ENCODE peak calls at places on chromosomes 11 and 22, in nine cellular contexts. One of them, this sample, is unnamed.

GRCh38 chr11:115944596-115944995 is 440.4 kb upstream of the CADM1 start:
- DNase-seq in NCI-H187 treated with DMSO at 0.1 percent for 48 hours: no peak
- DNase-seq in stimulated activated CD8-positive, alpha-beta memory T cell treated with anti-CD3 and anti-CD28 coated beads, Interleukin-15, amount 100 ng/mL, for 1 hour: no peak
- DNase-seq in CD8-positive, alpha-beta T cell: no peak
- DNase-seq in SW480: no peak
- DNase-seq in iris pigment epithelial cell: no peak
- DNase-seq in cardiac fibroblast: no peak
- DNase-seq in left cardiac atrium: no peak
- DNase-seq in stimulated activated CD4-positive, alpha-beta T cell treated with anti-CD3 and anti-CD28 coated beads, Interleukin-2, amount 100 ng/mL, for 48 hours: no peak
- DNase-seq in this sample: no peak

GRCh38 chr11:46696212-46696558 is 4.2 kb downstream of the ARHGAP1 start:
- DNase-seq in CD8-positive, alpha-beta T cell: no peak
- DNase-seq in SW480: no peak
- DNase-seq in stimulated activated CD8-positive, alpha-beta memory T cell treated with anti-CD3 and anti-CD28 coated beads, Interleukin-15, amount 100 ng/mL, for 1 hour: no peak
- DNase-seq in left cardiac atrium: peak
- DNase-seq in cardiac fibroblast: no peak
- DNase-seq in stimulated activated CD4-positive, alpha-beta T cell treated with anti-CD3 and anti-CD28 coated beads, Interleukin-2, amount 100 ng/mL, for 48 hours: no peak
- DNase-seq in iris pigment epithelial cell: no peak
- DNase-seq in NCI-H187 treated with DMSO at 0.1 percent for 48 hours: no peak
- DNase-seq in this sample: no peak

GRCh38 chr11:776459-777287 is 614 bp downstream of the GATD1 start:
- DNase-seq in stimulated activated CD8-positive, alpha-beta memory T cell treated with anti-CD3 and anti-CD28 coated beads, Interleukin-15, amount 100 ng/mL, for 1 hour: no peak
- DNase-seq in CD8-positive, alpha-beta T cell: no peak
- DNase-seq in NCI-H187 treated with DMSO at 0.1 percent for 48 hours: no peak
- DNase-seq in SW480: no peak
- DNase-seq in stimulated activated CD4-positive, alpha-beta T cell treated with anti-CD3 and anti-CD28 coated beads, Interleukin-2, amount 100 ng/mL, for 48 hours: no peak
- DNase-seq in left cardiac atrium: no peak
- DNase-seq in cardiac fibroblast: no peak
- DNase-seq in iris pigment epithelial cell: peak
- DNase-seq in this sample: peak

GRCh38 chr11:35163707-35164496 is 24.9 kb downstream of the CD44 start:
- DNase-seq in CD8-positive, alpha-beta T cell: no peak
- DNase-seq in NCI-H187 treated with DMSO at 0.1 percent for 48 hours: no peak
- DNase-seq in iris pigment epithelial cell: peak
- DNase-seq in cardiac fibroblast: no peak
- DNase-seq in SW480: no peak
- DNase-seq in stimulated activated CD4-positive, alpha-beta T cell treated with anti-CD3 and anti-CD28 coated beads, Interleukin-2, amount 100 ng/mL, for 48 hours: no peak
- DNase-seq in left cardiac atrium: no peak
- DNase-seq in stimulated activated CD8-positive, alpha-beta memory T cell treated with anti-CD3 and anti-CD28 coated beads, Interleukin-15, amount 100 ng/mL, for 1 hour: no peak
- DNase-seq in this sample: peak

GRCh38 chr11:37124384-37124783 is 526.3 kb upstream of the RAG2 start:
- DNase-seq in NCI-H187 treated with DMSO at 0.1 percent for 48 hours: no peak
- DNase-seq in iris pigment epithelial cell: no peak
- DNase-seq in stimulated activated CD4-positive, alpha-beta T cell treated with anti-CD3 and anti-CD28 coated beads, Interleukin-2, amount 100 ng/mL, for 48 hours: no peak
- DNase-seq in CD8-positive, alpha-beta T cell: no peak
- DNase-seq in stimulated activated CD8-positive, alpha-beta memory T cell treated with anti-CD3 and anti-CD28 coated beads, Interleukin-15, amount 100 ng/mL, for 1 hour: no peak
- DNase-seq in SW480: no peak
- DNase-seq in cardiac fibroblast: no peak
- DNase-seq in left cardiac atrium: no peak
- DNase-seq in this sample: no peak

GRCh38 chr11:105177658-105178057 is 38.1 kb upstream of the CARD18 start:
- DNase-seq in stimulated activated CD8-positive, alpha-beta memory T cell treated with anti-CD3 and anti-CD28 coated beads, Interleukin-15, amount 100 ng/mL, for 1 hour: no peak
- DNase-seq in SW480: no peak
- DNase-seq in iris pigment epithelial cell: peak
- DNase-seq in NCI-H187 treated with DMSO at 0.1 percent for 48 hours: no peak
- DNase-seq in stimulated activated CD4-positive, alpha-beta T cell treated with anti-CD3 and anti-CD28 coated beads, Interleukin-2, amount 100 ng/mL, for 48 hours: no peak
- DNase-seq in CD8-positive, alpha-beta T cell: no peak
- DNase-seq in cardiac fibroblast: peak
- DNase-seq in left cardiac atrium: no peak
- DNase-seq in this sample: no peak

GRCh38 chr11:121723261-121723741 is 270.5 kb upstream of the SORL1-AS1 start:
- DNase-seq in SW480: no peak
- DNase-seq in stimulated activated CD4-positive, alpha-beta T cell treated with anti-CD3 and anti-CD28 coated beads, Interleukin-2, amount 100 ng/mL, for 48 hours: no peak
- DNase-seq in CD8-positive, alpha-beta T cell: no peak
- DNase-seq in cardiac fibroblast: no peak
- DNase-seq in iris pigment epithelial cell: peak
- DNase-seq in left cardiac atrium: peak
- DNase-seq in NCI-H187 treated with DMSO at 0.1 percent for 48 hours: no peak
- DNase-seq in stimulated activated CD8-positive, alpha-beta memory T cell treated with anti-CD3 and anti-CD28 coated beads, Interleukin-15, amount 100 ng/mL, for 1 hour: no peak
- DNase-seq in this sample: no peak

GRCh38 chr22:42299586-42300285 is 29.3 kb upstream of the TCF20 start:
- DNase-seq in SW480: peak
- DNase-seq in stimulated activated CD8-positive, alpha-beta memory T cell treated with anti-CD3 and anti-CD28 coated beads, Interleukin-15, amount 100 ng/mL, for 1 hour: no peak
- DNase-seq in CD8-positive, alpha-beta T cell: peak
- DNase-seq in stimulated activated CD4-positive, alpha-beta T cell treated with anti-CD3 and anti-CD28 coated beads, Interleukin-2, amount 100 ng/mL, for 48 hours: peak
- DNase-seq in left cardiac atrium: no peak
- DNase-seq in cardiac fibroblast: no peak
- DNase-seq in NCI-H187 treated with DMSO at 0.1 percent for 48 hours: no peak
- DNase-seq in iris pigment epithelial cell: no peak
- DNase-seq in this sample: peak

GRCh38 chr22:33539902-33540751 is 380.1 kb downstream of the LARGE1 start:
- DNase-seq in cardiac fibroblast: peak
- DNase-seq in CD8-positive, alpha-beta T cell: no peak
- DNase-seq in left cardiac atrium: peak
- DNase-seq in stimulated activated CD4-positive, alpha-beta T cell treated with anti-CD3 and anti-CD28 coated beads, Interleukin-2, amount 100 ng/mL, for 48 hours: no peak
- DNase-seq in SW480: no peak
- DNase-seq in stimulated activated CD8-positive, alpha-beta memory T cell treated with anti-CD3 and anti-CD28 coated beads, Interleukin-15, amount 100 ng/mL, for 1 hour: no peak
- DNase-seq in NCI-H187 treated with DMSO at 0.1 percent for 48 hours: no peak
- DNase-seq in iris pigment epithelial cell: no peak
- DNase-seq in this sample: no peak

This sample was measured in activated CD4-positive, alpha-beta memory T cell treated with anti-CD3 and anti-CD28 coated beads, Interleukin-2, amount 10 ng/mL, durations not matched to agents 7 days and 5 days.